ENCODE peak calls at places on chromosomes 2 and 18, in five cellular contexts. One of them, this sample, is unnamed.
A peak's percentile ranks its signal among the peaks of the same experiment; 100 is the strongest.

GRCh38 chr18:8379187-8379941 is 229.9 kb upstream of the RAB12 start:
- DNase-seq in neural progenitor cell: no peak
- DNase-seq in GM12891: no peak
- DNase-seq in T-helper 1 cell: no peak
- DNase-seq in K562: no peak
- DNase-seq in this sample: no peak

GRCh38 chr2:12428786-12429185 is 287.9 kb upstream of the TRIB2 start:
- DNase-seq in neural progenitor cell: no peak
- DNase-seq in GM12891: no peak
- DNase-seq in T-helper 1 cell: no peak
- DNase-seq in K562: no peak
- DNase-seq in this sample: no peak

GRCh38 chr2:153059338-153060052 is 341.1 kb downstream of the ARL6IP6 start:
- DNase-seq in neural progenitor cell: peak; percentile 65
- DNase-seq in GM12891: no peak
- DNase-seq in T-helper 1 cell: no peak
- DNase-seq in K562: no peak
- DNase-seq in this sample: no peak

GRCh38 chr2:107621186-107621835 is 205.4 kb upstream of the RGPD4 start:
- DNase-seq in neural progenitor cell: no peak
- DNase-seq in GM12891: no peak
- DNase-seq in T-helper 1 cell: no peak
- DNase-seq in K562: no peak
- DNase-seq in this sample: no peak

GRCh38 chr2:97739893-97740245 is 26.5 kb downstream of the ZAP70 start:
- DNase-seq in neural progenitor cell: no peak
- DNase-seq in GM12891: no peak
- DNase-seq in T-helper 1 cell: no peak
- DNase-seq in K562: no peak
- DNase-seq in this sample: no peak

GRCh38 chr18:56712761-56713160 is 61.6 kb downstream of the WDR7 start:
- DNase-seq in neural progenitor cell: no peak
- DNase-seq in GM12891: no peak
- DNase-seq in T-helper 1 cell: no peak
- DNase-seq in K562: no peak
- DNase-seq in this sample: no peak

GRCh38 chr2:12818416-12819097 is 101.8 kb downstream of the TRIB2 start:
- DNase-seq in neural progenitor cell: no peak
- DNase-seq in GM12891: no peak
- DNase-seq in T-helper 1 cell: no peak
- DNase-seq in K562: no peak
- DNase-seq in this sample: no peak

GRCh38 chr2:42922790-42923631 is 130.6 kb upstream of the HAAO start:
- DNase-seq in neural progenitor cell: no peak
- DNase-seq in GM12891: no peak
- DNase-seq in T-helper 1 cell: no peak
- DNase-seq in K562: no peak
- DNase-seq in this sample: no peak

GRCh38 chr2:47654790-47655562 is 128.0 kb upstream of the MSH6 start:
- DNase-seq in neural progenitor cell: peak; percentile 23
- DNase-seq in GM12891: peak; percentile 55
- DNase-seq in T-helper 1 cell: no peak
- DNase-seq in K562: no peak
- DNase-seq in this sample: peak; percentile 68

GRCh38 chr2:99722726-99723125 is 232.9 kb upstream of the REV1 start:
- DNase-seq in neural progenitor cell: no peak
- DNase-seq in GM12891: no peak
- DNase-seq in T-helper 1 cell: no peak
- DNase-seq in K562: no peak
- DNase-seq in this sample: no peak

GRCh38 chr2:134927195-134927594 is 8.6 kb downstream of the CCNT2 start:
- DNase-seq in neural progenitor cell: no peak
- DNase-seq in GM12891: no peak
- DNase-seq in T-helper 1 cell: no peak
- DNase-seq in K562: no peak
- DNase-seq in this sample: no peak

GRCh38 chr2:5954509-5954908 is 262.3 kb downstream of the SOX11 start:
- DNase-seq in neural progenitor cell: no peak
- DNase-seq in GM12891: no peak
- DNase-seq in T-helper 1 cell: no peak
- DNase-seq in K562: no peak
- DNase-seq in this sample: no peak

GRCh38 chr2:32756074-32756727 is 128.4 kb downstream of the TTC27 start:
- DNase-seq in neural progenitor cell: no peak
- DNase-seq in GM12891: no peak
- DNase-seq in T-helper 1 cell: no peak
- DNase-seq in K562: no peak
- DNase-seq in this sample: no peak

GRCh38 chr2:66587216-66587615 is 152.3 kb downstream of the MEIS1 start:
- DNase-seq in neural progenitor cell: peak; percentile 63
- DNase-seq in GM12891: no peak
- DNase-seq in T-helper 1 cell: no peak
- DNase-seq in K562: peak; percentile 18
- DNase-seq in this sample: no peak

GRCh38 chr2:120670771-120671480 is 64.7 kb upstream of the GLI2 start:
- DNase-seq in neural progenitor cell: no peak
- DNase-seq in GM12891: no peak
- DNase-seq in T-helper 1 cell: no peak
- DNase-seq in K562: no peak
- DNase-seq in this sample: no peak

GRCh38 chr18:48412339-48412929 is 3.3 kb upstream of the ZBTB7C start:
- DNase-seq in neural progenitor cell: peak; percentile 56
- DNase-seq in GM12891: no peak
- DNase-seq in T-helper 1 cell: no peak
- DNase-seq in K562: peak; percentile 27
- DNase-seq in this sample: no peak

GRCh38 chr2:184927040-184927439 is 328.7 kb downstream of the ZNF804A start:
- DNase-seq in neural progenitor cell: no peak
- DNase-seq in GM12891: no peak
- DNase-seq in T-helper 1 cell: no peak
- DNase-seq in K562: no peak
- DNase-seq in this sample: no peak

GRCh38 chr2:96962567-96963203 is 23.7 kb downstream of the FAM178B start:
- DNase-seq in neural progenitor cell: no peak
- DNase-seq in GM12891: no peak
- DNase-seq in T-helper 1 cell: peak; percentile 78
- DNase-seq in K562: no peak
- DNase-seq in this sample: no peak

GRCh38 chr2:58146707-58147106 is 94.4 kb downstream of the FANCL start:
- DNase-seq in neural progenitor cell: no peak
- DNase-seq in GM12891: no peak
- DNase-seq in T-helper 1 cell: no peak
- DNase-seq in K562: peak; percentile 7
- DNase-seq in this sample: no peak

GRCh38 chr2:96565111-96565510 is 28.6 kb downstream of the ARID5A start:
- DNase-seq in neural progenitor cell: peak; percentile 76
- DNase-seq in GM12891: no peak
- DNase-seq in T-helper 1 cell: no peak
- DNase-seq in K562: no peak
- DNase-seq in this sample: no peak

GRCh38 chr2:26302846-26303245 is 43.1 kb upstream of the SELENOI start:
- DNase-seq in neural progenitor cell: no peak
- DNase-seq in GM12891: no peak
- DNase-seq in T-helper 1 cell: no peak
- DNase-seq in K562: no peak
- DNase-seq in this sample: no peak

GRCh38 chr18:58158459-58158858 is 114.4 kb downstream of the NEDD4L start:
- DNase-seq in neural progenitor cell: no peak
- DNase-seq in GM12891: no peak
- DNase-seq in T-helper 1 cell: no peak
- DNase-seq in K562: no peak
- DNase-seq in this sample: no peak

GRCh38 chr18:45654677-45655076 is 39.4 kb downstream of the SLC14A2 start:
- DNase-seq in neural progenitor cell: no peak
- DNase-seq in GM12891: no peak
- DNase-seq in T-helper 1 cell: no peak
- DNase-seq in K562: no peak
- DNase-seq in this sample: no peak

GRCh38 chr2:234674781-234675201 is 177.9 kb upstream of the ARL4C start:
- DNase-seq in neural progenitor cell: no peak
- DNase-seq in GM12891: no peak
- DNase-seq in T-helper 1 cell: no peak
- DNase-seq in K562: no peak
- DNase-seq in this sample: no peak

GRCh38 chr2:111689174-111689573 is 194.8 kb downstream of the ANAPC1 start:
- DNase-seq in neural progenitor cell: no peak
- DNase-seq in GM12891: no peak
- DNase-seq in T-helper 1 cell: no peak
- DNase-seq in K562: no peak
- DNase-seq in this sample: no peak

GRCh38 chr2:83221258-83221657 is 1237.8 kb downstream of the SUCLG1 start:
- DNase-seq in neural progenitor cell: no peak
- DNase-seq in GM12891: no peak
- DNase-seq in T-helper 1 cell: no peak
- DNase-seq in K562: no peak
- DNase-seq in this sample: no peak

GRCh38 chr2:4408311-4408710 is 704.9 kb downstream of the DCDC2C start:
- DNase-seq in neural progenitor cell: peak; percentile 68
- DNase-seq in GM12891: no peak
- DNase-seq in T-helper 1 cell: no peak
- DNase-seq in K562: no peak
- DNase-seq in this sample: no peak

GRCh38 chr2:111948832-111949231 is 50.4 kb downstream of the MERTK start:
- DNase-seq in neural progenitor cell: no peak
- DNase-seq in GM12891: no peak
- DNase-seq in T-helper 1 cell: no peak
- DNase-seq in K562: no peak
- DNase-seq in this sample: no peak

GRCh38 chr2:173191601-173192000 is 116.0 kb downstream of the MAP3K20 start:
- DNase-seq in neural progenitor cell: peak; percentile 15
- DNase-seq in GM12891: no peak
- DNase-seq in T-helper 1 cell: no peak
- DNase-seq in K562: no peak
- DNase-seq in this sample: no peak

GRCh38 chr18:64929026-64929425 is 780.1 kb upstream of the LINC00305 start:
- DNase-seq in neural progenitor cell: no peak
- DNase-seq in GM12891: no peak
- DNase-seq in T-helper 1 cell: no peak
- DNase-seq in K562: no peak
- DNase-seq in this sample: no peak

GRCh38 chr2:227450921-227451654 is 20.9 kb upstream of the AGFG1 start:
- DNase-seq in neural progenitor cell: no peak
- DNase-seq in GM12891: no peak
- DNase-seq in T-helper 1 cell: no peak
- DNase-seq in K562: peak; percentile 88
- DNase-seq in this sample: no peak

GRCh38 chr18:33826151-33826550 is 248.1 kb downstream of the ASXL3 start:
- DNase-seq in neural progenitor cell: no peak
- DNase-seq in GM12891: no peak
- DNase-seq in T-helper 1 cell: no peak
- DNase-seq in K562: no peak
- DNase-seq in this sample: no peak

GRCh38 chr2:75525434-75526308 is 35.1 kb downstream of the EVA1A start:
- DNase-seq in neural progenitor cell: no peak
- DNase-seq in GM12891: no peak
- DNase-seq in T-helper 1 cell: no peak
- DNase-seq in K562: no peak
- DNase-seq in this sample: no peak

GRCh38 chr2:75146221-75146902 is 53.0 kb downstream of the TACR1 start:
- DNase-seq in neural progenitor cell: peak; percentile 8
- DNase-seq in GM12891: no peak
- DNase-seq in T-helper 1 cell: no peak
- DNase-seq in K562: no peak
- DNase-seq in this sample: no peak

GRCh38 chr2:48812376-48812775 is 56.9 kb upstream of the LHCGR start:
- DNase-seq in neural progenitor cell: no peak
- DNase-seq in GM12891: no peak
- DNase-seq in T-helper 1 cell: no peak
- DNase-seq in K562: no peak
- DNase-seq in this sample: no peak

GRCh38 chr2:23595601-23596251 is 210.7 kb downstream of the KLHL29 start:
- DNase-seq in neural progenitor cell: peak; percentile 76
- DNase-seq in GM12891: no peak
- DNase-seq in T-helper 1 cell: no peak
- DNase-seq in K562: no peak
- DNase-seq in this sample: no peak

GRCh38 chr2:237614151-237614720 is 13.2 kb upstream of the LRRFIP1 start:
- DNase-seq in neural progenitor cell: peak; percentile 37
- DNase-seq in GM12891: no peak
- DNase-seq in T-helper 1 cell: no peak
- DNase-seq in K562: no peak
- DNase-seq in this sample: no peak